ENCODE peak calls at places on chromosomes 12 and 14, in seven cellular contexts. G is right lobe of liver, R is mesenchymal stem cell, O is left ventricle myocardium inferior, J is tibial artery, T is IMR-90, A is psoas muscle. M is an unnamed sample. For H3K36me3 and H3K27me3, the result is how much of the 10 kb centered on the place peaks cover.

GRCh38 chr12:56001446-56002100 is 4.5 kb downstream of the SUOX start:
- DNase-seq in O (no peak), J (no peak), G (no peak), A (no peak), R (no peak), T (no peak), M (no peak)

GRCh38 chr12:29283969-29284368 is 97.0 kb downstream of the ERGIC2 start:
- DNase-seq in R (peak), T (peak), G (no peak), A (no peak), J (no peak), O (no peak), M (no peak)

GRCh38 chr12:106417926-106418910 is 60.7 kb downstream of the POLR3B start:
- DNase-seq in J (no peak), A (no peak), O (no peak), G (no peak), R (peak), T (peak), M (no peak)

GRCh38 chr12:131430158-131430772 is 280.6 kb upstream of the SFSWAP start:
- DNase-seq in A (no peak), T (no peak), R (no peak), J (no peak), O (no peak), G (no peak), M (no peak)

GRCh38 chr12:45232771-45233372 is 17.0 kb downstream of the ANO6 start:
- DNase-seq in O (no peak), G (no peak), T (peak), R (peak), J (peak), A (peak), M (peak)

GRCh38 chr12:31749024-31749704 is 20.3 kb upstream of the AMN1 start:
- DNase-seq in G (peak), O (no peak), R (peak), T (peak), J (peak), A (peak), M (peak)

GRCh38 chr14:98937021-98937420 is 335.0 kb downstream of the BCL11B start:
- DNase-seq in T (no peak), R (no peak), O (no peak), J (no peak), A (no peak), G (no peak), M (no peak)

GRCh38 chr12:96121271-96121711 is 72.9 kb upstream of the ELK3 start:
- DNase-seq in G (no peak), A (no peak), T (peak), J (no peak), R (peak), O (no peak), M (no peak)

GRCh38 chr12:100427078-100427477 is 46.6 kb upstream of the NR1H4 start:
- DNase-seq in G (no peak), R (peak), O (no peak), J (no peak), A (no peak), T (peak), M (peak)

GRCh38 chr12:26252946-26253345 is 57.6 kb downstream of the SSPN start:
- DNase-seq in A (no peak), R (no peak), O (no peak), G (no peak), J (no peak), T (no peak), M (no peak)

GRCh38 chr12:111409403-111410228 is 3.9 kb downstream of the SH2B3 start:
- DNase-seq in A (peak), G (no peak), T (peak), J (peak), O (peak), R (peak), M (peak)

GRCh38 chr14:64549805-64550538 is at the start of gene PPP1R36:
- DNase-seq in R (peak), J (no peak), T (no peak), O (peak), G (peak), A (peak), M (peak)
- H3K4me3 ChIP-seq in R (peak), J (peak), T (no peak), O (peak), G (peak), A (peak), M (no peak)

GRCh38 chr12:14252697-14253096 is 112.8 kb upstream of the ATF7IP start:
- DNase-seq in A (no peak), T (no peak), R (no peak), O (no peak), G (no peak), J (no peak), M (no peak)
- H3K36me3 ChIP-seq in A (under half), T (under half), R (under half), O (under half), G (under half), J (under half), M (under half)

DNA sequence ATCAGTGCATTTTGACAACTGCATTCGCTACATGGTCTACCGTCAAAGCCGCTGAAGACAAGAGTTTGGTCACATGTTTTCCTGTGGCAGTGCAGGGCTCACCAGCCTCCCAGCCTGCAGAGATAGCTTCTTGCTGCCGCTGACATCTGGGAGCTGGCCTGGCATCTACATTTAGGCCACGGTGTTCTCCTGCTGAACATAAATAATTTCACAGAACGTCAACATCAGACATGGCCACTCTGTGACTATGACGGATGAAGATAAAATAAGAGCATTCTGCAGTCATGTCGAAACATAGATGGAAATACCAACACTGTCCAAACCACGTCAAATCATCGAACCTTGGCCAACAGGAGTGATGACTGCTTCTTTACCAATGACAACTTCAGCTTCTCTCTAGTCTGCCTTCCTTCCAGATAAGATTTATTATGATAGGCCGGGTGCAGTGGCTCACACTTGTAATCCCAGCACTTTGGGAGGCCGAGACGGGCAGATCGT is 91.2 kb downstream of the TNFAIP2 start:
- DNase-seq in T (no peak), J (no peak), G (no peak), A (no peak), R (no peak), O (no peak), M (no peak)
- H3K27me3 ChIP-seq in T (under half), J (under half), G (under half), A (under half), R (under half), O (under half), M (under half)

DNA sequence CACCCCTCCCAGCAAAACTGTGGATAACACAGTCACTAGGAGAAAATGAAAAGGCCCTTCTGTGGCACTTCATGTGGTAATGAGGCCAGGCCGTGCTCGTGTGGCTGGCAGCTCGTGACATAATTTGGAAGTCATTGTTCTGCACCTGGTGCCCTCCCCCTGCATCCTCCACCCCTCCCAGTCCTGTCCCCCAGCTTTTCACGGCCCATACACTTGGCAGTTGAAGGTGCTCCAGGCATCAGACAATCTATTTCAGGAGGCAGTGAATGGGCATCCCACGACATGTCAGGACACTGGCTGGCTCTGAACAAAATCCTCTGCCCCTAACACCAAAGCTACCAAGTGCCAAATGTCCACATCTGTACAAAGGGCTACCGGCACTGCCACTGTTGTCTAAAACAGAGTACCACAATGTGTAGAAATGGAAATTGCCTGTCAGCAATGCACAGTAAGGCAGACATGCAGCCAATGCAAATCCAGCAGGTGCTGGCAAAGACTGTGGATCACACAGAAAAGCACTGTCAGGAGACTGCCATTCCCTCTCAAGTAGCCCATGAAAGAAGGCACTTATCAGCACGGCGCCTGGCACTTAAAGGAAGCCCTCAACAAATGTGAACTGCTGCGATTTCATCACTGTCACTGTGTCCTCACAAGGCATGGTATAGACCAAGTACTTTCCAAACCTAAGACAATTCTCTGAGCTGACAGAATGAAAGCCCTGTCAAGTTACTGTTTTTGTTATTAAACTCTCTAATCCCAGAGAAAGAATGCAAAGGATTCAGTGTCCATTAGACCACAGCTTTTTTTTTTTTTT is 39.1 kb downstream of the CORO1C start:
- DNase-seq in G (no peak), R (peak), A (peak), O (peak), T (peak), J (peak), M (peak)
- H3K4me3 ChIP-seq in G (no peak), R (no peak), A (peak), O (peak), T (no peak), J (peak), M (no peak)

GRCh38 chr12:53286448-53286847 is 8.9 kb upstream of the PFDN5 start:
- DNase-seq in T (no peak), G (no peak), R (no peak), A (no peak), O (no peak), J (no peak), M (no peak)
- H3K36me3 ChIP-seq in T (under half), G (under half), R (under half), A (under half), O (under half), J (under half), M (half or more)

GRCh38 chr12:7113389-7113871 is 4.4 kb upstream of the C1RL start:
- DNase-seq in R (peak), J (peak), G (peak), A (no peak), T (peak), O (no peak), M (no peak)
- H3K27me3 ChIP-seq in R (under half), J (under half), G (under half), A (under half), T (under half), O (under half), M (under half)

M was measured in MG63.